ENCODE peak calls at places on chromosome 9, in seven cellular contexts. J is fibroblast of lung, E is cardiac muscle cell, W is ovary, M is adrenal gland, U is psoas muscle, V is substantia nigra. N is an unnamed sample.
A peak's percentile ranks its signal among the peaks of the same experiment; 100 is the strongest.

GRCh38 chr9:94554439-94555331 is at the start of gene PCAT7:
- DNase-seq in V (no peak), U (no peak), J (peak; percentile 47), E (peak; percentile 90), M (peak; percentile 73), W (no peak), N (no peak)

GRCh38 chr9:74773886-74774479 is 113.7 kb downstream of the TRPM6 start:
- DNase-seq in J (peak; percentile 55), W (peak; percentile 47), U (peak; percentile 64), V (peak; percentile 79), E (peak; percentile 81), M (peak; percentile 90), N (peak; percentile 56)

GRCh38 chr9:90141723-90142122 is 500.9 kb downstream of the DIRAS2 start:
- DNase-seq in W (no peak), J (peak; percentile 7), E (peak; percentile 53), M (no peak), V (no peak), U (no peak), N (no peak)

GRCh38 chr9:134455951-134456739 is 129.9 kb downstream of the RXRA start:
- DNase-seq in E (no peak), M (peak; percentile 71), V (peak; percentile 42), U (peak; percentile 85), W (peak; percentile 79), J (peak; percentile 99), N (no peak)

GRCh38 chr9:95000821-95001220 is 274.3 kb downstream of the AOPEP start:
- DNase-seq in M (no peak), W (no peak), E (no peak), U (no peak), J (no peak), V (no peak), N (no peak)

GRCh38 chr9:14652729-14653377 is 40.4 kb downstream of the ZDHHC21 start:
- DNase-seq in V (no peak), J (peak; percentile 10), W (no peak), U (no peak), E (peak; percentile 44), M (no peak), N (no peak)

GRCh38 chr9:12996971-12997370 is 222.2 kb downstream of the LURAP1L start:
- DNase-seq in U (no peak), V (no peak), J (peak; percentile 43), W (no peak), M (no peak), E (no peak), N (no peak)

GRCh38 chr9:78393932-78394331 is 97.0 kb downstream of the PSAT1 start:
- DNase-seq in W (no peak), E (no peak), U (no peak), J (no peak), M (no peak), V (no peak), N (no peak)

GRCh38 chr9:107270082-107270481 is 13.0 kb upstream of the RAD23B start:
- DNase-seq in V (no peak), E (no peak), U (no peak), M (no peak), W (no peak), J (no peak), N (no peak)

GRCh38 chr9:135122316-135122715 is 34.8 kb downstream of the OLFM1 start:
- DNase-seq in J (no peak), V (no peak), E (no peak), M (no peak), U (no peak), W (no peak), N (no peak)

GRCh38 chr9:21317956-21318923 is 13.1 kb upstream of the IFNA5 start:
- DNase-seq in U (no peak), W (peak; percentile 13), E (peak; percentile 66), V (peak; percentile 54), M (peak; percentile 56), J (peak; percentile 38), N (peak; percentile 74)

GRCh38 chr9:127876764-127877562 is 512 bp downstream of the AK1 start:
- DNase-seq in E (no peak), W (peak; percentile 43), M (peak; percentile 63), J (no peak), V (no peak), U (peak; percentile 41), N (no peak)

GRCh38 chr9:109320338-109320733 is 523 bp downstream of the EPB41L4B start:
- DNase-seq in W (peak; percentile 29), M (no peak), J (no peak), U (peak; percentile 11), V (no peak), E (peak; percentile 62), N (no peak)

GRCh38 chr9:136061405-136061804 is 33.7 kb downstream of the NACC2 start:
- DNase-seq in J (no peak), W (no peak), U (peak; percentile 8), M (no peak), E (no peak), V (no peak), N (no peak)

GRCh38 chr9:81573415-81574321 is 115.7 kb downstream of the TLE1 start:
- DNase-seq in W (no peak), U (no peak), E (no peak), M (no peak), J (no peak), V (no peak), N (no peak)

GRCh38 chr9:113482991-113483675 is 19.6 kb downstream of the RGS3 start:
- DNase-seq in U (no peak), J (no peak), W (no peak), M (no peak), V (no peak), E (no peak), N (no peak)

GRCh38 chr9:75950983-75951382 is 60.5 kb downstream of the PCSK5 start:
- DNase-seq in U (no peak), W (no peak), J (no peak), E (no peak), V (no peak), M (no peak), N (no peak)

GRCh38 chr9:92759990-92760893 is 4.4 kb downstream of the BICD2 start:
- DNase-seq in M (peak; percentile 95), W (no peak), V (peak; percentile 69), J (no peak), U (peak; percentile 84), E (no peak), N (no peak)

GRCh38 chr9:15999422-16000339 is 446.8 kb downstream of the CCDC171 start:
- DNase-seq in U (no peak), E (no peak), W (no peak), M (no peak), J (peak; percentile 97), V (no peak), N (no peak)

GRCh38 chr9:72539824-72540347 is 18.5 kb downstream of the TMC1 start:
- DNase-seq in V (no peak), J (peak; percentile 40), U (no peak), E (no peak), M (no peak), W (no peak), N (no peak)

GRCh38 chr9:70263421-70263820 is 4.6 kb downstream of the SMC5 start:
- DNase-seq in W (no peak), J (peak; percentile 78), E (no peak), M (no peak), V (no peak), U (no peak), N (no peak)

GRCh38 chr9:137254624-137255447 is at the start of gene NELFB:
- DNase-seq in V (peak; percentile 94), M (peak; percentile 93), E (peak; percentile 94), W (peak; percentile 93), U (peak; percentile 94), J (peak; percentile 77), N (peak; percentile 88)

GRCh38 chr9:111994831-111995458 is 98.3 kb downstream of the UGCG start:
- DNase-seq in M (no peak), J (peak; percentile 29), E (no peak), U (no peak), W (no peak), V (no peak), N (no peak)

GRCh38 chr9:99057665-99058625 is 47.0 kb upstream of the TGFBR1 start:
- DNase-seq in W (no peak), E (no peak), J (peak; percentile 92), M (peak; percentile 55), U (no peak), V (peak; percentile 24), N (no peak)

GRCh38 chr9:99056876-99057664 is 47.8 kb upstream of the TGFBR1 start:
- DNase-seq in J (peak; percentile 95), W (no peak), M (no peak), V (no peak), E (no peak), U (no peak), N (no peak)

GRCh38 chr9:99060621-99061020 is 44.3 kb upstream of the TGFBR1 start:
- DNase-seq in M (no peak), W (no peak), V (no peak), E (no peak), U (no peak), J (no peak), N (no peak)

GRCh38 chr9:99056186-99056585 is 48.7 kb upstream of the TGFBR1 start:
- DNase-seq in E (no peak), J (no peak), V (no peak), M (no peak), W (no peak), U (no peak), N (no peak)

GRCh38 chr9:99059074-99059894 is 45.6 kb upstream of the TGFBR1 start:
- DNase-seq in V (no peak), E (no peak), W (no peak), J (no peak), M (peak; percentile 64), U (no peak), N (no peak)
- H3K27ac ChIP-seq in V (no peak overlapping the region), E (no peak overlapping the region), W (no peak overlapping the region), J (no peak overlapping the region), M (peak overlapping the region; percentile 79), U (peak overlapping the region; percentile 51), N (peak overlapping the region; percentile 46)

DNA sequence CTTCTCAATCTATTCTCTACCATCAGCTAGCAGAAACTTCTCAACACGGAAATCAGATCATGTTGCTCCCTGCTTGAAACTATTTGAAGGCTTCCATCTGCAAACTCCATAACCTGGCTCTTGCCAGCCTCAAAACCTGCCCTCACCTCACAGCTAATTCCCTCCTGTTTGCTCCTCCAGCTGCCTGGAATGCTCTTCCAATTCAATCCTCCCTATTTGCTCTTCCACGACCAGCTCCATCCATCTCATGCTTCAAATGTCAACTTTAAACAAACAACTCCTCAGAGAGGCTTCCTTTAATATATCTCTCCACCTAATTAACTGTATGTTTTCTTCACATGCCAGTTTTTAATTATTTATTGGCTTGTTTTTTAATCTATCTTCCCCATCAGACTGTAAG is 1.5 kb downstream of the PLAA start:
- DNase-seq in V (no peak), M (no peak), E (no peak), J (no peak), W (no peak), U (no peak), N (no peak)
- H3K27ac ChIP-seq in V (no peak overlapping the region), M (no peak overlapping the region), E (no peak overlapping the region), J (peak overlapping the region; percentile 99), W (no peak overlapping the region), U (peak overlapping the region; percentile 95), N (no peak overlapping the region)

DNA sequence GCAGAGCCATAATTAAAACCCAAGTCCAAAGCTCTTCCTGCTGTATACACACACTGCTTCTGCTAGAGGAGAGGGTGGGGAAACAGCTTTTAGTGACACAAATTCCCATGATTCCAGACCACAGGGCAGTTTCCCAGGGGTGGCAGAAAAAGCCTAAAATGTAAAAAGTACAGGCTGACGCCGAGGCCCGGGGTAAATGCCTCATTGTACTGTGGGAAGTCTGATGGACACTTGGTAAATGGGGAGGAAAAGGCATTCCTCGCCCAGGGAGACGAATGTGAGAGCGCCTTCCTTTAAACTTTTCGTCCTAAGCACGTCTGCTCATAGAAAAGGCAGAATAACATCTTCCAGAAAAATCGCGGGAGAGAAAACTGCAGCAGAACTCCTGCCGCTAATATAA is 65.6 kb downstream of the DENND1A start:
- DNase-seq in E (no peak), M (no peak), U (no peak), J (no peak), V (no peak), W (no peak), N (no peak)
- H3K27ac ChIP-seq in E (no peak overlapping the region), M (no peak overlapping the region), U (no peak overlapping the region), J (no peak overlapping the region), V (no peak overlapping the region), W (no peak overlapping the region), N (peak overlapping the region; percentile 60)

GRCh38 chr9:116815828-116816227 is 128.7 kb downstream of the TRIM32 start:
- DNase-seq in U (no peak), E (no peak), W (no peak), M (no peak), V (no peak), J (no peak), N (no peak)
- H3K27ac ChIP-seq in U (no peak overlapping the region), E (no peak overlapping the region), W (no peak overlapping the region), M (no peak overlapping the region), V (no peak overlapping the region), J (no peak overlapping the region), N (no peak overlapping the region)